ENCODE peak calls at places on chromosomes 3 and 15, in six cellular contexts. A, Z, S, V, F and B are unnamed samples.

GRCh38 chr15:99086327-99086667 is 18.6 kb upstream of the SYNM start:
- DNase-seq in A (no peak), Z (no peak), S (no peak), V (no peak), F (no peak), B (no peak)

GRCh38 chr3:27319847-27320526 is 49.2 kb downstream of the NEK10 start:
- DNase-seq in A (no peak), Z (no peak), S (no peak), V (no peak), F (peak), B (no peak)

GRCh38 chr3:142500211-142500610 is 52.4 kb upstream of the XRN1 start:
- DNase-seq in A (no peak), Z (no peak), S (no peak), V (peak), F (peak), B (no peak)

GRCh38 chr3:183229177-183229576 is 23.9 kb upstream of the B3GNT5 start:
- DNase-seq in A (no peak), Z (no peak), S (no peak), V (no peak), F (no peak), B (no peak)

GRCh38 chr3:184540777-184541681 is 20.6 kb upstream of the EPHB3 start:
- DNase-seq in A (peak), Z (peak), S (peak), V (peak), F (peak), B (peak)

GRCh38 chr15:52144656-52145055 is 32.1 kb upstream of the BCL2L10 start:
- DNase-seq in A (no peak), Z (no peak), S (no peak), V (peak), F (no peak), B (peak)

GRCh38 chr15:25795712-25796111 is 67.4 kb downstream of the ATP10A start:
- DNase-seq in A (no peak), Z (no peak), S (no peak), V (no peak), F (no peak), B (no peak)

GRCh38 chr15:49145651-49146609 is 9.5 kb downstream of the COPS2 start:
- DNase-seq in A (peak), Z (peak), S (peak), V (no peak), F (peak), B (peak)

GRCh38 chr3:124700880-124701684 is 29.2 kb upstream of the UMPS start:
- DNase-seq in A (no peak), Z (peak), S (peak), V (peak), F (peak), B (no peak)

GRCh38 chr15:43105077-43105769 is 615 bp downstream of the UBR1 start:
- DNase-seq in A (no peak), Z (peak), S (peak), V (no peak), F (no peak), B (no peak)

GRCh38 chr3:185815391-185816282 is 9.2 kb downstream of the IGF2BP2 start:
- DNase-seq in A (no peak), Z (peak), S (no peak), V (no peak), F (peak), B (no peak)

GRCh38 chr3:58366699-58367098 is 34.0 kb downstream of the PXK start:
- DNase-seq in A (no peak), Z (no peak), S (no peak), V (no peak), F (peak), B (no peak)

GRCh38 chr3:52265387-52265786 is 13.1 kb downstream of the WDR82 start:
- DNase-seq in A (no peak), Z (no peak), S (no peak), V (no peak), F (no peak), B (no peak)

GRCh38 chr15:44738340-44738984 is 2.1 kb downstream of the TRIM69 start:
- DNase-seq in A (peak), Z (peak), S (no peak), V (no peak), F (peak), B (peak)

GRCh38 chr3:157045238-157045860 is 114.6 kb downstream of the CCNL1 start:
- DNase-seq in A (no peak), Z (peak), S (no peak), V (no peak), F (no peak), B (no peak)

GRCh38 chr3:173342679-173343078 is 54.9 kb upstream of the NLGN1 start:
- DNase-seq in A (no peak), Z (no peak), S (no peak), V (no peak), F (no peak), B (no peak)

GRCh38 chr3:168407381-168407780 is 311.7 kb upstream of the GOLIM4 start:
- DNase-seq in A (no peak), Z (peak), S (no peak), V (no peak), F (no peak), B (no peak)

GRCh38 chr3:186451371-186451770 is 89.3 kb upstream of the DGKG start:
- DNase-seq in A (no peak), Z (no peak), S (no peak), V (no peak), F (no peak), B (no peak)

GRCh38 chr3:160616721-160617120 is 51.4 kb upstream of the KPNA4 start:
- DNase-seq in A (no peak), Z (no peak), S (no peak), V (no peak), F (peak), B (no peak)

GRCh38 chr3:28867836-28868235 is 413.0 kb upstream of the RBMS3 start:
- DNase-seq in A (no peak), Z (peak), S (no peak), V (no peak), F (no peak), B (no peak)

GRCh38 chr3:189720746-189721426 is 89.7 kb downstream of the TP63 start:
- DNase-seq in A (no peak), Z (no peak), S (no peak), V (no peak), F (no peak), B (no peak)

GRCh38 chr3:184417619-184418327 is 37.9 kb downstream of the CHRD start:
- DNase-seq in A (peak), Z (peak), S (peak), V (no peak), F (peak), B (peak)

GRCh38 chr15:35723852-35724251 is 177.9 kb upstream of the DPH6 start:
- DNase-seq in A (no peak), Z (no peak), S (no peak), V (no peak), F (no peak), B (no peak)

GRCh38 chr15:25783607-25784131 is 79.5 kb downstream of the ATP10A start:
- DNase-seq in A (no peak), Z (peak), S (no peak), V (peak), F (peak), B (peak)

GRCh38 chr15:89329329-89330084 is 5.1 kb downstream of the POLG start:
- DNase-seq in A (no peak), Z (no peak), S (no peak), V (peak), F (no peak), B (no peak)

GRCh38 chr15:91338763-91339162 is 238.7 kb downstream of the SV2B start:
- DNase-seq in A (no peak), Z (peak), S (no peak), V (no peak), F (peak), B (peak)

GRCh38 chr15:73246411-73246810 is 122.3 kb downstream of the HCN4 start:
- DNase-seq in A (no peak), Z (no peak), S (no peak), V (no peak), F (no peak), B (no peak)

GRCh38 chr3:194540268-194540937 is 53.6 kb upstream of the ATP13A3 start:
- DNase-seq in A (no peak), Z (no peak), S (peak), V (no peak), F (no peak), B (no peak)

GRCh38 chr15:53833134-53833624 is 73.7 kb upstream of the WDR72 start:
- DNase-seq in A (no peak), Z (no peak), S (no peak), V (no peak), F (peak), B (peak)

GRCh38 chr15:88765212-88765611 is 38.0 kb upstream of the ACAN start:
- DNase-seq in A (no peak), Z (no peak), S (no peak), V (no peak), F (no peak), B (no peak)

GRCh38 chr3:10505791-10506585 is 602 bp upstream of the ATP2B2 start:
- DNase-seq in A (no peak), Z (no peak), S (no peak), V (no peak), F (no peak), B (no peak)

GRCh38 chr3:182912476-182912875 is 67.9 kb downstream of the DCUN1D1 start:
- DNase-seq in A (no peak), Z (no peak), S (no peak), V (no peak), F (no peak), B (no peak)

GRCh38 chr3:66302288-66302687 is 81.5 kb downstream of the SLC25A26 start:
- DNase-seq in A (no peak), Z (no peak), S (no peak), V (peak), F (no peak), B (no peak)

GRCh38 chr3:56467801-56468183 is 475 bp downstream of the ERC2 start:
- DNase-seq in A (no peak), Z (peak), S (no peak), V (peak), F (no peak), B (peak)

GRCh38 chr3:57691411-57692133 is 1.3 kb downstream of the DENND6A start:
- DNase-seq in A (no peak), Z (no peak), S (no peak), V (no peak), F (peak), B (peak)

GRCh38 chr3:129001101-129001816 is at the start of gene EFCC1:
- DNase-seq in A (no peak), Z (peak), S (no peak), V (peak), F (no peak), B (no peak)

GRCh38 chr3:41241800-41242571 is 42.7 kb downstream of the CTNNB1 start:
- DNase-seq in A (no peak), Z (no peak), S (no peak), V (no peak), F (no peak), B (no peak)

GRCh38 chr3:69313251-69313650 is 72.6 kb downstream of the FRMD4B start:
- DNase-seq in A (no peak), Z (no peak), S (no peak), V (no peak), F (no peak), B (no peak)

GRCh38 chr3:114706591-114707224 is 412.9 kb downstream of the TIGIT start:
- DNase-seq in A (peak), Z (no peak), S (no peak), V (no peak), F (peak), B (no peak)

GRCh38 chr15:71781965-71782265 is 28.4 kb upstream of the NR2E3 start:
- DNase-seq in A (no peak), Z (no peak), S (no peak), V (no peak), F (no peak), B (no peak)
- H3K27ac ChIP-seq in A (no peak), Z (no peak), S (no peak), V (no peak), F (no peak), B (no peak)

GRCh38 chr3:150061288-150062018 is 90.8 kb upstream of the PFN2 start:
- DNase-seq in A (no peak), Z (no peak), S (no peak), V (no peak), F (no peak), B (no peak)
- H3K27ac ChIP-seq in A (no peak), Z (no peak), S (no peak), V (no peak), F (no peak), B (no peak)

GRCh38 chr3:63979093-63979492 is 44.2 kb downstream of the PSMD6 start:
- DNase-seq in A (no peak), Z (no peak), S (no peak), V (no peak), F (peak), B (no peak)
- H3K27ac ChIP-seq in A (no peak), Z (no peak), S (peak), V (peak), F (no peak), B (no peak)

GRCh38 chr15:66462630-66463029 is 34.9 kb downstream of the SNAPC5 start:
- DNase-seq in A (no peak), Z (no peak), S (no peak), V (peak), F (no peak), B (peak)
- H3K27ac ChIP-seq in A (no peak), Z (no peak), S (no peak), V (no peak), F (no peak), B (no peak)

GRCh38 chr3:37990527-37990926 is at the start of gene VILL:
- DNase-seq in A (no peak), Z (no peak), S (no peak), V (peak), F (no peak), B (no peak)
- H3K27ac ChIP-seq in A (no peak), Z (no peak), S (no peak), V (no peak), F (no peak), B (no peak)

DNA sequence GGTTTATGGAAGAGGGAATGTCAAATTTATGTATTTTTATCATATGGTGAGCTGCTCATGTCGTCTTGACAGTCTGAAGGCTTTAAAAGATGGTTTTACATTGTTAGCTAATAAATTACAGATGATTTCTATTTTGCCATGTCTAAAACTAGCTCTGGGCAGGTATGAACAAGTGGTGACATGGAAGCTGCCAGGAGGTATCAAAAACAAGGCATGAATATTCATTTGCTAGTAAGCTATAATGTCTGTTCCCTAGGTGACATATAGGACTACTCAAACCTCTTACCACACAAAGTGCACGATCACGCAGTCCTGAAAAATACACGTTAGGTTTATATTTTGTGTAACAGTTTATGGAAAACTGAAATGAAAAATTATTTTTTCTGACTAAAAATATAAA is 34.8 kb downstream of the ST3GAL6 start:
- DNase-seq in A (no peak), Z (no peak), S (no peak), V (no peak), F (no peak), B (no peak)
- H3K27ac ChIP-seq in A (no peak), Z (no peak), S (peak), V (no peak), F (no peak), B (no peak)

DNA sequence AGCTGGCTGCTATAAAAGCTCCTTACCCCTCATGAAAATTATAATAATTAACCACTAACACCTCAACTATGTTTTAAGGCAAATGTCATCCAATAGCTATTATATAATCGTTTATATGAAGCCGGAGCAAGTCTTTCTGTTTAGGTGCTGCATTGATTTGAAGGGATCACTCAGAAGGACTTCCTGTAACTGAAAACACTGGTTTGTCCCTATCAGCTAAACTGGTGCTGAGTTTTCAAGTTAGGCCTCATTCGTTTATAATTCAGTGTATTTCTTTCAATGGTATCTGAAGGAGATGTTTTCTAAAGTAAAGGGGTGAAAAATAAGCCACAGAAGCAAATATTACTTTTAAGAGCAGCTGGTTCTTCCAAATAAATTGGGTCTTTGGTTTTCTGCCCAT is 14.2 kb downstream of the MEIS2 start:
- DNase-seq in A (no peak), Z (no peak), S (no peak), V (no peak), F (no peak), B (no peak)
- H3K27ac ChIP-seq in A (no peak), Z (no peak), S (peak), V (no peak), F (no peak), B (no peak)

GRCh38 chr15:34367128-34368081 is at the start of gene LPCAT4:
- DNase-seq in A (peak), Z (peak), S (peak), V (peak), F (peak), B (peak)

GRCh38 chr15:34365073-34365825 is 1.7 kb downstream of the LPCAT4 start:
- DNase-seq in A (no peak), Z (no peak), S (peak), V (peak), F (no peak), B (no peak)

GRCh38 chr15:34364041-34364440 is 3.0 kb downstream of the LPCAT4 start:
- DNase-seq in A (no peak), Z (no peak), S (no peak), V (no peak), F (no peak), B (no peak)

GRCh38 chr15:34365836-34366235 is 1.2 kb downstream of the LPCAT4 start:
- DNase-seq in A (no peak), Z (no peak), S (no peak), V (no peak), F (no peak), B (no peak)

GRCh38 chr15:34366271-34367043 is 539 bp downstream of the LPCAT4 start:
- DNase-seq in A (no peak), Z (peak), S (peak), V (peak), F (peak), B (peak)
- H3K27ac ChIP-seq in A (peak), Z (peak), S (peak), V (no peak), F (no peak), B (peak)